ENCODE peak calls at places on chromosome 4, in six cellular contexts. One of them, this sample, is unnamed.

GRCh38 chr4:137981277-137981676 is 260.9 kb downstream of the SLC7A11 start:
- DNase-seq in CD4-positive, CD25-positive, alpha-beta regulatory T cell: no peak
- DNase-seq in suprapubic skin: no peak
- DNase-seq in cardiac muscle cell: no peak
- DNase-seq in aorta: no peak
- DNase-seq in AG10803: peak; percentile 35
- DNase-seq in this sample: no peak

GRCh38 chr4:81482344-81482743 is 10.6 kb upstream of the RASGEF1B start:
- DNase-seq in CD4-positive, CD25-positive, alpha-beta regulatory T cell: no peak
- DNase-seq in suprapubic skin: no peak
- DNase-seq in cardiac muscle cell: no peak
- DNase-seq in aorta: no peak
- DNase-seq in AG10803: no peak
- DNase-seq in this sample: no peak

GRCh38 chr4:38150021-38150671 is 189.9 kb downstream of the PTTG2 start:
- DNase-seq in CD4-positive, CD25-positive, alpha-beta regulatory T cell: no peak
- DNase-seq in suprapubic skin: no peak
- DNase-seq in cardiac muscle cell: no peak
- DNase-seq in aorta: no peak
- DNase-seq in AG10803: peak; percentile 72
- DNase-seq in this sample: no peak

GRCh38 chr4:143199503-143199902 is 14.8 kb downstream of the USP38 start:
- DNase-seq in CD4-positive, CD25-positive, alpha-beta regulatory T cell: no peak
- DNase-seq in suprapubic skin: no peak
- DNase-seq in cardiac muscle cell: no peak
- DNase-seq in aorta: no peak
- DNase-seq in AG10803: no peak
- DNase-seq in this sample: no peak

GRCh38 chr4:41802590-41802989 is 54.1 kb upstream of the PHOX2B start:
- DNase-seq in CD4-positive, CD25-positive, alpha-beta regulatory T cell: no peak
- DNase-seq in suprapubic skin: no peak
- DNase-seq in cardiac muscle cell: no peak
- DNase-seq in aorta: no peak
- DNase-seq in AG10803: no peak
- DNase-seq in this sample: no peak

GRCh38 chr4:161320377-161320776 is 843.4 kb downstream of the FSTL5 start:
- DNase-seq in CD4-positive, CD25-positive, alpha-beta regulatory T cell: peak; percentile 0
- DNase-seq in suprapubic skin: no peak
- DNase-seq in cardiac muscle cell: peak; percentile 57
- DNase-seq in aorta: no peak
- DNase-seq in AG10803: peak; percentile 6
- DNase-seq in this sample: peak; percentile 34

GRCh38 chr4:98027827-98028226 is 115.4 kb downstream of the STPG2 start:
- DNase-seq in CD4-positive, CD25-positive, alpha-beta regulatory T cell: no peak
- DNase-seq in suprapubic skin: no peak
- DNase-seq in cardiac muscle cell: peak; percentile 23
- DNase-seq in aorta: no peak
- DNase-seq in AG10803: no peak
- DNase-seq in this sample: peak; percentile 8

GRCh38 chr4:144666539-144667175 is 20.7 kb downstream of the HHIP start:
- DNase-seq in CD4-positive, CD25-positive, alpha-beta regulatory T cell: no peak
- DNase-seq in suprapubic skin: no peak
- DNase-seq in cardiac muscle cell: no peak
- DNase-seq in aorta: no peak
- DNase-seq in AG10803: peak; percentile 28
- DNase-seq in this sample: no peak

GRCh38 chr4:33837043-33837442 is 2407.3 kb downstream of the ARAP2 start:
- DNase-seq in CD4-positive, CD25-positive, alpha-beta regulatory T cell: no peak
- DNase-seq in suprapubic skin: no peak
- DNase-seq in cardiac muscle cell: no peak
- DNase-seq in aorta: no peak
- DNase-seq in AG10803: peak; percentile 83
- DNase-seq in this sample: no peak

GRCh38 chr4:17817027-17817426 is 6.2 kb downstream of the NCAPG start:
- DNase-seq in CD4-positive, CD25-positive, alpha-beta regulatory T cell: peak; percentile 72
- DNase-seq in suprapubic skin: no peak
- DNase-seq in cardiac muscle cell: peak; percentile 56
- DNase-seq in aorta: no peak
- DNase-seq in AG10803: peak; percentile 87
- DNase-seq in this sample: peak; percentile 53

GRCh38 chr4:70515342-70516245 is 2.8 kb upstream of the AMTN start:
- DNase-seq in CD4-positive, CD25-positive, alpha-beta regulatory T cell: no peak
- DNase-seq in suprapubic skin: no peak
- DNase-seq in cardiac muscle cell: no peak
- DNase-seq in aorta: no peak
- DNase-seq in AG10803: no peak
- DNase-seq in this sample: no peak

GRCh38 chr4:108449139-108449538 is 171.2 kb upstream of the RPL34 start:
- DNase-seq in CD4-positive, CD25-positive, alpha-beta regulatory T cell: no peak
- DNase-seq in suprapubic skin: no peak
- DNase-seq in cardiac muscle cell: no peak
- DNase-seq in aorta: no peak
- DNase-seq in AG10803: no peak
- DNase-seq in this sample: peak; percentile 92

GRCh38 chr4:121764702-121765367 is at the start of gene SMIM43:
- DNase-seq in CD4-positive, CD25-positive, alpha-beta regulatory T cell: no peak
- DNase-seq in suprapubic skin: no peak
- DNase-seq in cardiac muscle cell: peak; percentile 49
- DNase-seq in aorta: no peak
- DNase-seq in AG10803: peak; percentile 17
- DNase-seq in this sample: no peak

GRCh38 chr4:141457653-141458052 is 178.7 kb upstream of the IL15 start:
- DNase-seq in CD4-positive, CD25-positive, alpha-beta regulatory T cell: no peak
- DNase-seq in suprapubic skin: no peak
- DNase-seq in cardiac muscle cell: no peak
- DNase-seq in aorta: no peak
- DNase-seq in AG10803: no peak
- DNase-seq in this sample: no peak

GRCh38 chr4:54726907-54727306 is 69.2 kb downstream of the KIT start:
- DNase-seq in CD4-positive, CD25-positive, alpha-beta regulatory T cell: no peak
- DNase-seq in suprapubic skin: no peak
- DNase-seq in cardiac muscle cell: no peak
- DNase-seq in aorta: no peak
- DNase-seq in AG10803: no peak
- DNase-seq in this sample: no peak

GRCh38 chr4:176065365-176066249 is at the start of gene WDR17:
- DNase-seq in CD4-positive, CD25-positive, alpha-beta regulatory T cell: peak; percentile 82
- DNase-seq in suprapubic skin: peak; percentile 86
- DNase-seq in cardiac muscle cell: peak; percentile 98
- DNase-seq in aorta: peak; percentile 96
- DNase-seq in AG10803: peak; percentile 58
- DNase-seq in this sample: peak; percentile 93
- H3K4me3 ChIP-seq in CD4-positive, CD25-positive, alpha-beta regulatory T cell: peak within 1 kb of the TSS; percentile 51
- H3K4me3 ChIP-seq in suprapubic skin: peak within 1 kb of the TSS; percentile 64
- H3K4me3 ChIP-seq in cardiac muscle cell: peak within 1 kb of the TSS; percentile 32
- H3K4me3 ChIP-seq in aorta: peak within 1 kb of the TSS; percentile 58
- H3K4me3 ChIP-seq in AG10803: peak within 1 kb of the TSS; percentile 67
- H3K4me3 ChIP-seq in this sample: peak within 1 kb of the TSS; percentile 86

GRCh38 chr4:183322326-183322725 is at the start of gene CLDN24:
- DNase-seq in CD4-positive, CD25-positive, alpha-beta regulatory T cell: no peak
- DNase-seq in suprapubic skin: no peak
- DNase-seq in cardiac muscle cell: no peak
- DNase-seq in aorta: no peak
- DNase-seq in AG10803: no peak
- DNase-seq in this sample: no peak
- H3K4me3 ChIP-seq in CD4-positive, CD25-positive, alpha-beta regulatory T cell: no peak within 1 kb of the TSS
- H3K4me3 ChIP-seq in suprapubic skin: no peak within 1 kb of the TSS
- H3K4me3 ChIP-seq in cardiac muscle cell: no peak within 1 kb of the TSS
- H3K4me3 ChIP-seq in aorta: no peak within 1 kb of the TSS
- H3K4me3 ChIP-seq in AG10803: no peak within 1 kb of the TSS
- H3K4me3 ChIP-seq in this sample: no peak within 1 kb of the TSS

GRCh38 chr4:48681856-48682255 is 98.2 kb downstream of the FRYL start:
- DNase-seq in CD4-positive, CD25-positive, alpha-beta regulatory T cell: peak; percentile 67
- DNase-seq in suprapubic skin: no peak
- DNase-seq in cardiac muscle cell: peak; percentile 11
- DNase-seq in aorta: no peak
- DNase-seq in AG10803: peak; percentile 51
- DNase-seq in this sample: no peak

GRCh38 chr4:48688953-48689352 is 91.1 kb downstream of the FRYL start:
- DNase-seq in CD4-positive, CD25-positive, alpha-beta regulatory T cell: no peak
- DNase-seq in suprapubic skin: no peak
- DNase-seq in cardiac muscle cell: no peak
- DNase-seq in aorta: no peak
- DNase-seq in AG10803: no peak
- DNase-seq in this sample: no peak

GRCh38 chr4:48687313-48687712 is 92.8 kb downstream of the FRYL start:
- DNase-seq in CD4-positive, CD25-positive, alpha-beta regulatory T cell: no peak
- DNase-seq in suprapubic skin: no peak
- DNase-seq in cardiac muscle cell: no peak
- DNase-seq in aorta: no peak
- DNase-seq in AG10803: no peak
- DNase-seq in this sample: no peak

GRCh38 chr4:48683784-48684666 is 96.1 kb downstream of the FRYL start:
- DNase-seq in CD4-positive, CD25-positive, alpha-beta regulatory T cell: no peak
- DNase-seq in suprapubic skin: no peak
- DNase-seq in cardiac muscle cell: no peak
- DNase-seq in aorta: no peak
- DNase-seq in AG10803: no peak
- DNase-seq in this sample: no peak

GRCh38 chr4:48686369-48686768 is 93.7 kb downstream of the FRYL start:
- DNase-seq in CD4-positive, CD25-positive, alpha-beta regulatory T cell: no peak
- DNase-seq in suprapubic skin: no peak
- DNase-seq in cardiac muscle cell: no peak
- DNase-seq in aorta: no peak
- DNase-seq in AG10803: no peak
- DNase-seq in this sample: no peak
- H3K4me3 ChIP-seq in CD4-positive, CD25-positive, alpha-beta regulatory T cell: no peak overlapping the region
- H3K4me3 ChIP-seq in suprapubic skin: no peak overlapping the region
- H3K4me3 ChIP-seq in cardiac muscle cell: no peak overlapping the region
- H3K4me3 ChIP-seq in aorta: no peak overlapping the region
- H3K4me3 ChIP-seq in AG10803: no peak overlapping the region
- H3K4me3 ChIP-seq in this sample: no peak overlapping the region

GRCh38 chr4:170128219-170128804 is 38.6 kb upstream of the AADAT start:
- DNase-seq in CD4-positive, CD25-positive, alpha-beta regulatory T cell: no peak
- DNase-seq in suprapubic skin: no peak
- DNase-seq in cardiac muscle cell: no peak
- DNase-seq in aorta: no peak
- DNase-seq in AG10803: no peak
- DNase-seq in this sample: no peak
- H3K4me3 ChIP-seq in CD4-positive, CD25-positive, alpha-beta regulatory T cell: no peak overlapping the region
- H3K4me3 ChIP-seq in suprapubic skin: no peak overlapping the region
- H3K4me3 ChIP-seq in cardiac muscle cell: no peak overlapping the region
- H3K4me3 ChIP-seq in aorta: no peak overlapping the region
- H3K4me3 ChIP-seq in AG10803: no peak overlapping the region
- H3K4me3 ChIP-seq in this sample: no peak overlapping the region

This sample was measured in Jurkat, Clone E6-1.